ENCODE peak calls at places on chromosomes 11 and 22, in nine cellular contexts. T is brain microvascular endothelial cell, W is ecto neural progenitor cell, N is GDM1, O is chondrocyte, P is mesenteric fat pad, A is GM04503, J is endothelial cell, F is MM.1S. H is an unnamed sample.

GRCh38 chr22:20632082-20632481 is 124.7 kb downstream of the MED15 start:
- DNase-seq in N (no peak), T (no peak), F (no peak), O (no peak), P (no peak), A (no peak), W (no peak), J (no peak), H (no peak)

GRCh38 chr11:97364047-97364446 is 974.2 kb downstream of the JRKL start:
- DNase-seq in F (peak; percentile 12), O (no peak), T (no peak), J (no peak), N (no peak), P (no peak), A (no peak), W (no peak), H (no peak)

GRCh38 chr11:12524865-12525264 is 147.5 kb downstream of the PARVA start:
- DNase-seq in O (no peak), N (no peak), J (no peak), W (no peak), T (no peak), A (no peak), P (no peak), F (no peak), H (no peak)

GRCh38 chr22:24156146-24156914 is 25.0 kb upstream of the SUSD2 start:
- DNase-seq in O (no peak), J (peak; percentile 41), T (peak; percentile 29), P (no peak), N (peak; percentile 86), F (peak; percentile 81), A (no peak), W (no peak), H (peak; percentile 50)

GRCh38 chr22:42747701-42748513 is 27.2 kb upstream of the A4GALT start:
- DNase-seq in P (no peak), N (no peak), A (peak; percentile 73), O (no peak), F (no peak), T (peak; percentile 66), W (no peak), J (no peak), H (no peak)

GRCh38 chr22:47444746-47445065 is 682.3 kb downstream of the TBC1D22A start:
- DNase-seq in O (no peak), T (no peak), F (no peak), P (peak; percentile 85), W (no peak), A (no peak), N (no peak), J (no peak), H (no peak)

GRCh38 chr22:40950888-40951794 is at the start of gene RBX1:
- DNase-seq in N (peak; percentile 98), W (peak; percentile 99), F (peak; percentile 98), A (peak; percentile 81), T (peak; percentile 98), O (peak; percentile 99), P (peak; percentile 99), J (peak; percentile 98), H (peak; percentile 99)

GRCh38 chr11:34356918-34357645 is 728 bp downstream of the ABTB2 start:
- DNase-seq in A (no peak), N (no peak), F (peak; percentile 27), W (peak; percentile 80), P (no peak), O (no peak), T (peak; percentile 44), J (peak; percentile 40), H (peak; percentile 18)

GRCh38 chr22:46362221-46362933 is 26.9 kb downstream of the TRMU start:
- DNase-seq in P (no peak), J (no peak), F (peak; percentile 88), W (no peak), T (no peak), A (no peak), O (peak; percentile 69), N (no peak), H (no peak)

GRCh38 chr11:76330651-76331050 is 50.3 kb downstream of the THAP12 start:
- DNase-seq in P (peak; percentile 67), T (no peak), F (no peak), A (no peak), O (peak; percentile 73), J (no peak), W (no peak), N (no peak), H (no peak)

GRCh38 chr11:88421530-88421929 is 84.0 kb upstream of the CTSC start:
- DNase-seq in J (no peak), T (peak; percentile 23), W (no peak), F (peak; percentile 80), N (peak; percentile 48), P (no peak), O (no peak), A (no peak), H (no peak)

GRCh38 chr22:47561766-47562165 is 799.3 kb downstream of the TBC1D22A start:
- DNase-seq in N (no peak), W (no peak), J (no peak), F (no peak), P (no peak), O (no peak), T (no peak), A (no peak), H (no peak)

GRCh38 chr22:43004362-43005035 is 10.4 kb downstream of the PACSIN2 start:
- DNase-seq in F (no peak), N (no peak), W (no peak), T (no peak), A (no peak), P (no peak), J (no peak), O (peak; percentile 21), H (no peak)

GRCh38 chr11:108985611-108986279 is 320.9 kb downstream of the DDX10 start:
- DNase-seq in F (no peak), A (peak; percentile 20), P (no peak), N (no peak), W (no peak), O (no peak), J (no peak), T (peak; percentile 55), H (no peak)

GRCh38 chr11:118689503-118689851 is 10.0 kb upstream of the TREH start:
- DNase-seq in T (no peak), J (no peak), P (no peak), O (no peak), W (no peak), N (no peak), F (no peak), A (no peak), H (no peak)

H was measured in T-cell.